ENCODE peak calls at places on chromosomes 16 and 17, in nine cellular contexts. Z is hypothalamus, F is BE2C, U is testis, A is C1 segment of cervical spinal cord, N is activated T-cell treated with anti-CD3 and anti-CD28 coated beads for 1 hour, H is fibroblast of mammary gland, S is nucleus accumbens, Y is osteocyte. X is an unnamed sample.
A peak's percentile ranks its signal among the peaks of the same experiment; 100 is the strongest.

GRCh38 chr17:4272213-4272975 is 8.6 kb upstream of the ANKFY1 start:
- DNase-seq in N (no peak), Y (no peak), S (no peak), U (no peak), H (no peak), A (no peak), F (no peak), Z (no peak), X (no peak)

GRCh38 chr17:36611345-36612072 is 10.1 kb downstream of the MRM1 start:
- DNase-seq in A (no peak), Z (no peak), N (no peak), F (no peak), Y (no peak), S (no peak), U (no peak), H (peak; percentile 91), X (no peak)

GRCh38 chr17:13113821-13114525 is 96.1 kb upstream of the ELAC2 start:
- DNase-seq in Y (no peak), A (no peak), F (no peak), Z (no peak), N (no peak), H (no peak), U (no peak), S (no peak), X (no peak)

GRCh38 chr17:80845121-80845862 is 146.3 kb upstream of the CHMP6 start:
- DNase-seq in Z (no peak), Y (no peak), F (no peak), S (no peak), H (no peak), N (no peak), U (no peak), A (no peak), X (no peak)

GRCh38 chr16:50058091-50058771 is 7.5 kb upstream of the HEATR3 start:
- DNase-seq in S (no peak), F (no peak), A (no peak), H (no peak), N (no peak), U (no peak), Y (no peak), Z (no peak), X (no peak)

GRCh38 chr16:89860747-89861304 is 12.6 kb upstream of the TCF25 start:
- DNase-seq in A (no peak), S (no peak), Z (peak; percentile 46), H (peak; percentile 28), N (peak; percentile 66), Y (no peak), F (peak; percentile 73), U (peak; percentile 63), X (peak; percentile 3)

GRCh38 chr17:19242323-19242722 is 5.2 kb downstream of the EPN2 start:
- DNase-seq in U (no peak), A (no peak), Y (no peak), Z (no peak), H (no peak), F (no peak), S (no peak), N (no peak), X (no peak)

GRCh38 chr17:32335046-32335445 is 6.9 kb downstream of the C17orf75 start:
- DNase-seq in A (no peak), U (no peak), S (no peak), F (no peak), H (no peak), Y (no peak), N (no peak), Z (no peak), X (no peak)

GRCh38 chr16:81004646-81005353 is 1.9 kb downstream of the CMC2 start:
- DNase-seq in Z (no peak), A (no peak), S (no peak), N (no peak), F (peak; percentile 29), H (peak; percentile 71), Y (no peak), U (peak; percentile 37), X (no peak)

GRCh38 chr17:1783834-1784611 is 22.2 kb downstream of the SERPINF1 start:
- DNase-seq in F (peak; percentile 33), S (no peak), H (peak; percentile 99), Y (no peak), A (peak; percentile 69), N (no peak), Z (no peak), U (peak; percentile 91), X (no peak)

GRCh38 chr17:8125196-8125946 is 1.5 kb upstream of the HES7 start:
- DNase-seq in Z (peak; percentile 73), S (peak; percentile 37), F (peak; percentile 67), N (peak; percentile 89), U (peak; percentile 91), A (peak; percentile 71), Y (peak; percentile 93), H (peak; percentile 68), X (peak; percentile 74)

GRCh38 chr16:53945996-53946395 is 242.0 kb downstream of the FTO start:
- DNase-seq in U (no peak), A (no peak), F (peak; percentile 18), Z (no peak), N (no peak), S (no peak), Y (no peak), H (peak; percentile 73), X (no peak)

GRCh38 chr17:46092996-46093395 is 93.9 kb downstream of the STH start:
- DNase-seq in S (no peak), F (no peak), Y (no peak), A (no peak), H (no peak), U (no peak), N (no peak), Z (no peak), X (no peak)

GRCh38 chr17:3877220-3877619 is 15.6 kb downstream of the CAMKK1 start:
- DNase-seq in H (no peak), F (no peak), U (no peak), S (no peak), N (no peak), A (no peak), Y (no peak), Z (no peak), X (no peak)

GRCh38 chr17:56708220-56708567 is 114.7 kb downstream of the NOG start:
- DNase-seq in Z (no peak), Y (no peak), H (no peak), F (no peak), S (no peak), U (no peak), N (no peak), A (no peak), X (no peak)

GRCh38 chr17:8991514-8992285 is 26.2 kb upstream of the PIK3R5 start:
- DNase-seq in F (peak; percentile 21), A (peak; percentile 10), H (peak; percentile 66), S (peak; percentile 5), Y (peak; percentile 87), Z (peak; percentile 10), N (peak; percentile 42), U (peak; percentile 78), X (no peak)

GRCh38 chr17:66564992-66565465 is 262.6 kb downstream of the PRKCA start:
- DNase-seq in Z (no peak), Y (peak; percentile 54), N (no peak), F (no peak), U (no peak), S (no peak), A (no peak), H (peak; percentile 65), X (no peak)

GRCh38 chr17:78793415-78793814 is 11.3 kb upstream of the CYTH1 start:
- DNase-seq in A (no peak), U (no peak), N (no peak), Y (no peak), S (no peak), Z (no peak), H (no peak), F (no peak), X (no peak)

GRCh38 chr17:66673668-66674276 is 161.1 kb upstream of the CACNG5 start:
- DNase-seq in H (peak; percentile 69), Y (no peak), A (peak; percentile 38), S (peak; percentile 14), F (peak; percentile 63), Z (peak; percentile 32), N (peak; percentile 29), U (peak; percentile 64), X (peak; percentile 19)

GRCh38 chr17:71975998-71976649 is 144.7 kb upstream of the SOX9 start:
- DNase-seq in S (peak; percentile 77), U (peak; percentile 47), Z (peak; percentile 80), Y (peak; percentile 89), A (peak; percentile 82), N (no peak), F (peak; percentile 51), H (peak; percentile 93), X (no peak)

GRCh38 chr17:57662644-57663308 is 82.3 kb downstream of the CCDC182 start:
- DNase-seq in F (peak; percentile 100), Z (peak; percentile 98), N (no peak), S (peak; percentile 98), Y (peak; percentile 92), A (peak; percentile 97), H (peak; percentile 98), U (peak; percentile 94), X (peak; percentile 97)

GRCh38 chr16:17474572-17474971 is 3.8 kb upstream of the XYLT1 start:
- DNase-seq in Z (no peak), N (no peak), Y (no peak), U (no peak), F (no peak), S (no peak), A (no peak), H (no peak), X (no peak)